ENCODE peak calls at places on chromosomes 5 and 9, in eight cellular contexts. L is CD8-positive, alpha-beta T cell; P is tibial nerve; D is CD4-positive, alpha-beta T cell; A is body of pancreas; E is CD4-positive, CD25-positive, alpha-beta regulatory T cell; G is WERI-Rb-1; K is heart left ventricle. Q is an unnamed sample. For H3K9me3, the result is how much of the 10 kb centered on the place peaks cover.

GRCh38 chr5:171390883-171391677 is 3.4 kb downstream of the NPM1 start:
- DNase-seq in A (no peak), G (no peak), K (no peak), P (no peak), D (no peak), L (no peak), E (peak), Q (no peak)

GRCh38 chr9:91182429-91182828 is 179.3 kb downstream of the AUH start:
- DNase-seq in E (no peak), P (no peak), D (no peak), A (no peak), L (no peak), G (no peak), K (no peak), Q (no peak)

GRCh38 chr5:145939532-145940065 is 3.2 kb downstream of the SH3RF2 start:
- DNase-seq in E (no peak), D (no peak), P (no peak), L (no peak), A (no peak), G (no peak), K (no peak), Q (no peak)

GRCh38 chr5:142015781-142016533 is 3.1 kb upstream of the GNPDA1 start:
- DNase-seq in A (peak), G (no peak), D (peak), P (no peak), K (peak), E (peak), L (peak), Q (no peak)

GRCh38 chr9:112091805-112092204 is 83.3 kb downstream of the SUSD1 start:
- DNase-seq in E (peak), G (peak), L (no peak), A (peak), K (no peak), P (no peak), D (no peak), Q (no peak)

GRCh38 chr5:172506921-172507320 is 52.6 kb upstream of the SH3PXD2B start:
- DNase-seq in D (no peak), G (peak), P (no peak), E (no peak), A (no peak), K (peak), L (no peak), Q (no peak)

GRCh38 chr9:22682536-22683392 is 236.1 kb downstream of the DMRTA1 start:
- DNase-seq in D (no peak), A (no peak), G (no peak), P (no peak), K (no peak), E (no peak), L (no peak), Q (no peak)

GRCh38 chr5:135502836-135503520 is 32.8 kb downstream of the NEUROG1 start:
- DNase-seq in E (no peak), A (no peak), L (no peak), D (no peak), K (no peak), G (peak), P (no peak), Q (no peak)

GRCh38 chr5:21397693-21398092 is 1409.7 kb upstream of the CDH18 start:
- DNase-seq in D (no peak), K (no peak), G (no peak), A (no peak), P (no peak), L (no peak), E (peak), Q (no peak)

GRCh38 chr9:73543727-73544126 is 392.1 kb downstream of the ANXA1 start:
- DNase-seq in G (no peak), A (no peak), E (no peak), P (no peak), L (no peak), D (no peak), K (no peak), Q (no peak)

GRCh38 chr5:77638204-77638762 is at the start of gene OTP:
- DNase-seq in D (no peak), E (no peak), K (no peak), P (no peak), G (no peak), A (no peak), L (no peak), Q (no peak)

GRCh38 chr5:139642891-139643871 is 5.0 kb upstream of the CXXC5 start:
- DNase-seq in P (no peak), G (no peak), E (no peak), K (no peak), A (peak), L (no peak), D (no peak), Q (peak)

GRCh38 chr5:43156388-43156787 is 35.6 kb upstream of the NIM1K start:
- DNase-seq in L (no peak), P (no peak), G (no peak), A (no peak), K (no peak), D (no peak), E (no peak), Q (no peak)

GRCh38 chr9:121833061-121833460 is 181.6 kb downstream of the DAB2IP start:
- DNase-seq in L (no peak), D (no peak), A (no peak), K (no peak), E (no peak), P (no peak), G (peak), Q (no peak)

GRCh38 chr9:119060629-119061385 is 308.4 kb downstream of the BRINP1 start:
- DNase-seq in A (no peak), E (no peak), D (no peak), G (no peak), P (no peak), L (no peak), K (no peak), Q (no peak)

GRCh38 chr9:130172858-130173461 is 756 bp downstream of the NCS1 start:
- DNase-seq in E (peak), A (no peak), K (no peak), G (peak), P (no peak), D (peak), L (peak), Q (peak)

GRCh38 chr9:107309271-107309670 is 26.2 kb downstream of the RAD23B start:
- DNase-seq in E (peak), D (no peak), K (no peak), A (no peak), L (no peak), G (no peak), P (no peak), Q (no peak)

GRCh38 chr5:120803282-120803681 is 339.2 kb downstream of the PRR16 start:
- DNase-seq in P (no peak), G (no peak), D (no peak), L (no peak), A (no peak), E (no peak), K (no peak), Q (no peak)

GRCh38 chr9:126373241-126373640 is 46.6 kb downstream of the MVB12B start:
- DNase-seq in D (no peak), G (no peak), L (no peak), K (no peak), P (no peak), A (no peak), E (no peak), Q (no peak)

GRCh38 chr9:125074976-125075375 is 68.4 kb downstream of the SCAI start:
- DNase-seq in E (no peak), D (no peak), P (no peak), K (no peak), G (no peak), L (no peak), A (no peak), Q (no peak)

GRCh38 chr9:87798276-87798833 is 72.4 kb downstream of the CTSL start:
- DNase-seq in L (no peak), A (no peak), K (no peak), D (no peak), P (no peak), G (no peak), E (no peak), Q (no peak)

GRCh38 chr5:125409101-125409495 is 662.7 kb upstream of the ZNF608 start:
- DNase-seq in P (no peak), E (no peak), A (no peak), G (peak), L (no peak), D (no peak), K (no peak), Q (no peak)

GRCh38 chr9:4073371-4073770 is 226.5 kb downstream of the GLIS3 start:
- DNase-seq in E (no peak), K (no peak), P (no peak), A (no peak), L (no peak), D (no peak), G (peak), Q (no peak)

GRCh38 chr5:163248856-163249255 is 188.5 kb upstream of the CCNG1 start:
- DNase-seq in P (no peak), G (no peak), K (no peak), D (no peak), A (no peak), E (no peak), L (no peak), Q (no peak)

GRCh38 chr5:152097128-152097527 is 172.5 kb upstream of the GLRA1 start:
- DNase-seq in L (no peak), D (no peak), P (no peak), E (peak), G (no peak), A (no peak), K (no peak), Q (no peak)

GRCh38 chr5:32076699-32077695 is 97.1 kb downstream of the GOLPH3 start:
- DNase-seq in E (peak), L (peak), P (peak), D (peak), K (peak), G (peak), A (peak), Q (no peak)

GRCh38 chr5:2582106-2582505 is 169.4 kb downstream of the IRX2 start:
- DNase-seq in P (no peak), E (no peak), K (no peak), L (no peak), D (no peak), A (no peak), G (no peak), Q (no peak)

GRCh38 chr5:2586016-2586715 is 165.3 kb downstream of the IRX2 start:
- DNase-seq in K (no peak), A (no peak), P (no peak), D (no peak), E (no peak), L (no peak), G (no peak), Q (no peak)

GRCh38 chr5:2587189-2588031 is 164.1 kb downstream of the IRX2 start:
- DNase-seq in A (no peak), D (no peak), P (no peak), L (no peak), G (no peak), E (no peak), K (no peak), Q (no peak)

GRCh38 chr5:2582507-2582906 is 169.0 kb downstream of the IRX2 start:
- DNase-seq in G (no peak), D (no peak), E (no peak), K (no peak), L (no peak), A (no peak), P (no peak), Q (no peak)

GRCh38 chr5:2584579-2584978 is 166.9 kb downstream of the IRX2 start:
- DNase-seq in E (no peak), P (no peak), L (no peak), D (no peak), K (no peak), A (no peak), G (no peak), Q (no peak)
- H3K9me3 ChIP-seq in E (under half), P (under half), L (under half), D (under half), K (under half), A (under half), G (under half), Q (under half)

GRCh38 chr9:65400886-65401285 is 115.9 kb upstream of the FOXD4L5 start:
- DNase-seq in K (no peak), G (no peak), A (no peak), L (no peak), D (no peak), E (no peak), P (no peak), Q (no peak)
- H3K9me3 ChIP-seq in K (under half), G (under half), A (under half), L (under half), D (under half), E (under half), P (half or more), Q (under half)

DNA sequence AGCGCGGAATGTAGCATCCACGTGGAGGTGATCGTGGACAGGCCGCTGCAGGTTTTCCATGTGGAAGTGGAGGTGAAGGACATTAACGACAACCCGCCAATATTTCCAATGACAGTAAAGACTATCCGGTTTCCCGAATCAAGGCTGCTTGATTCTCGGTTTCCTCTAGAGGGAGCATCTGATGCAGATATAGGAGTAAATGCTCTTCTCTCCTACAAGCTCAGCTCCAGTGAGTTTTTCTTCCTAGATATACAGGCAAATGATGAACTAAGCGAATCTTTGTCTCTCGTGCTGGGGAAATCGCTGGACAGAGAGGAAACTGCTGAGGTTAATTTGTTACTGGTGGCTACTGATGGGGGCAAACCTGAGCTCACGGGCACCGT is 598 bp downstream of the PCDHA2 start:
- DNase-seq in G (no peak), P (no peak), L (no peak), A (no peak), E (no peak), K (no peak), D (no peak), Q (no peak)
- H3K9me3 ChIP-seq in G (under half), P (half or more), L (under half), A (under half), E (under half), K (under half), D (under half), Q (under half)

GRCh38 chr9:40909821-40910220 is 218.7 kb downstream of the FOXD4L6 start:
- DNase-seq in E (no peak), L (no peak), G (no peak), P (no peak), K (no peak), D (no peak), A (no peak), Q (no peak)
- H3K9me3 ChIP-seq in E (half or more), L (half or more), G (under half), P (half or more), K (under half), D (half or more), A (under half), Q (half or more)

GRCh38 chr5:157269763-157270272 is 3.9 kb downstream of the CYFIP2 start:
- DNase-seq in G (no peak), K (no peak), L (no peak), P (no peak), A (no peak), E (no peak), D (no peak), Q (no peak)
- H3K9me3 ChIP-seq in G (under half), K (under half), L (under half), P (under half), A (under half), E (under half), D (under half), Q (under half)